ENCODE peak calls at places on chromosomes 11 and 22, in seven cellular contexts. L is GM12878, E is endothelial cell of umbilical vein, I is upper lobe of left lung, G is transverse colon, U is ovary, X is body of pancreas. C is an unnamed sample.

GRCh38 chr11:63564056-63564784 is 1.0 kb upstream of the PLAAT2 start:
- DNase-seq in X (no peak), E (no peak), U (no peak), I (no peak), G (no peak), L (peak; percentile 69), C (no peak)

GRCh38 chr11:12008790-12009616 is 577 bp upstream of the DKK3 start:
- DNase-seq in L (no peak), E (peak; percentile 69), I (peak; percentile 88), G (peak; percentile 14), U (peak; percentile 40), X (peak; percentile 22), C (peak; percentile 12)

GRCh38 chr11:62505112-62505783 is 41.4 kb downstream of the AHNAK start:
- DNase-seq in X (peak; percentile 13), U (no peak), L (no peak), I (no peak), G (peak; percentile 78), E (no peak), C (no peak)

GRCh38 chr22:49086181-49086580 is 741.5 kb downstream of the BRD1 start:
- DNase-seq in X (no peak), I (no peak), G (no peak), E (no peak), U (no peak), L (no peak), C (no peak)

GRCh38 chr22:20550851-20551744 is 43.7 kb downstream of the MED15 start:
- DNase-seq in E (peak; percentile 68), X (no peak), I (peak; percentile 58), G (no peak), L (peak; percentile 12), U (peak; percentile 64), C (no peak)

GRCh38 chr11:75273989-75274391 is 33.4 kb downstream of the TPBGL start:
- DNase-seq in I (no peak), L (no peak), G (no peak), X (no peak), U (no peak), E (no peak), C (no peak)

GRCh38 chr11:102994101-102994500 is 38.6 kb upstream of the MMP13 start:
- DNase-seq in L (no peak), E (no peak), I (no peak), U (no peak), X (no peak), G (no peak), C (no peak)

GRCh38 chr22:27873476-27873875 is 45.6 kb downstream of the PITPNB start:
- DNase-seq in G (no peak), E (no peak), X (no peak), I (no peak), U (peak; percentile 52), L (no peak), C (no peak)

GRCh38 chr22:49724030-49724892 is 103.4 kb downstream of the BRD1 start:
- DNase-seq in E (no peak), X (no peak), U (no peak), G (no peak), L (no peak), I (peak; percentile 81), C (no peak)

GRCh38 chr11:49208006-49208721 is at the start of gene FOLH1:
- DNase-seq in G (no peak), I (peak; percentile 91), L (no peak), U (peak; percentile 34), X (peak; percentile 29), E (peak; percentile 6), C (no peak)

GRCh38 chr22:20433686-20434241 is 3.9 kb downstream of the SCARF2 start:
- DNase-seq in E (no peak), G (no peak), X (no peak), U (no peak), I (no peak), L (no peak), C (no peak)

GRCh38 chr22:49937758-49938564 is 19.5 kb downstream of the CRELD2 start:
- DNase-seq in U (no peak), L (no peak), X (peak; percentile 40), E (peak; percentile 89), I (peak; percentile 86), G (no peak), C (no peak)

GRCh38 chr11:86167499-86168161 is 76.9 kb upstream of the EED start:
- DNase-seq in U (no peak), I (no peak), L (no peak), G (no peak), E (peak; percentile 41), X (no peak), C (peak; percentile 51)

GRCh38 chr11:827146-827860 is 416 bp upstream of the CRACR2B start:
- DNase-seq in G (peak; percentile 74), E (no peak), I (peak; percentile 91), U (no peak), X (peak; percentile 91), L (no peak), C (no peak)

GRCh38 chr11:79078999-79079398 is 361.8 kb downstream of the TENM4 start:
- DNase-seq in U (no peak), G (no peak), E (no peak), L (no peak), I (no peak), X (peak; percentile 52), C (no peak)

GRCh38 chr11:7513210-7514098 is at the start of gene PPFIBP2:
- DNase-seq in E (peak; percentile 63), X (peak; percentile 89), G (peak; percentile 91), U (peak; percentile 85), L (no peak), I (peak; percentile 98), C (peak; percentile 81)
- TF ChIP-seq POLR2A in E (no peak), X (peak; percentile 67), G (peak; percentile 64), U (peak; percentile 46), L (peak; percentile 84), I (peak; percentile 68), C (no peak)

GRCh38 chr22:38873469-38874411 is 1.7 kb upstream of the CBX6 start:
- DNase-seq in U (no peak), E (no peak), L (peak; percentile 59), X (no peak), I (no peak), G (no peak), C (peak; percentile 46)
- TF ChIP-seq POLR2A in U (no peak), E (no peak), L (peak; percentile 46), X (peak; percentile 7), I (no peak), G (no peak), C (no peak)

GRCh38 chr11:43947003-43947500 is 4.6 kb downstream of the C11orf96 start:
- DNase-seq in G (no peak), L (no peak), I (peak; percentile 45), X (no peak), U (peak; percentile 75), E (no peak), C (peak; percentile 46)
- TF ChIP-seq POLR2A in G (no peak), L (no peak), I (peak; percentile 8), X (no peak), U (peak; percentile 21), E (no peak), C (no peak)

DNA sequence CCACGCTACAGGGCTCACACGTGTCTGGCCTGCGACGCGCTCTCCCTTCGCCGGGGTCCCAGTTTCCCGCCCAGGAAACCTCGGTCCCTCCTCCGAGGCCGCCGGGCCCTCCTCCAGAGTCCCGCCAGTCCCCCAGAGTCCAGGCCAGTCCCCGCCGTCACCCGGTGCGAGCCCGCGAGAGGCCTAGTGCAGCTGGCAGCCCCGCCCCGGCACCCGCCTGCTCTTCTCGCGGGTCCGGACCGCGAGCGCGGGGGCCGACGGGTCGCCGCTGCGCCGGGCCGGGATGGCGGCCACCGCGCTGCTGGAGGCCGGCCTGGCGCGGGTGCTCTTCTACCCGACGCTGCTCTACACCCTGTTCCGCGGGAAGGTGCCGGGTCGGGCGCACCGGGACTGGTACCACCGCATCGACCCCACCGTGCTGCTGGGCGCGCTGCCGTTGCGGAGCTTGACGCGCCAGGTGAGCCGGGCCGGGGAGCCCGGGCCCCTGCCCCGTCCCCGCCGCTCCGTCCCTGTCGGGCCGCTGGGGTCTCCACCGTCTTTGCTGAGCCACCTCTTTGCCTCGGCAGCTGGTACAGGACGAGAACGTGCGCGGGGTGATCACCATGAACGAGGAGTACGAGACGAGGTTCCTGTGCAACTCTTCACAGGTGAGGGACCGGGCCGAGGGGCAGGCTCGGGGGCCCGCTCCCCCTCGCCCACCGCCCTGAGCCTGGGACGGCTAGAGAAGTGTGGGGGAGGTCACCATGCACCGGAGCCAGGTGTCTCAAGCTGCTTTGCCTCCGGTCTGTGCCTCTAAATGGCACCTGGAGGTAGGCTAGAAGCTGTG is at the start of gene PTPMT1:
- DNase-seq in I (peak; percentile 95), X (peak; percentile 84), U (peak; percentile 66), E (peak; percentile 63), L (no peak), G (peak; percentile 81), C (peak; percentile 88)
- TF ChIP-seq POLR2A in I (peak; percentile 82), X (peak; percentile 60), U (peak; percentile 28), E (peak; percentile 85), L (peak; percentile 95), G (peak; percentile 36), C (peak; percentile 82)

DNA sequence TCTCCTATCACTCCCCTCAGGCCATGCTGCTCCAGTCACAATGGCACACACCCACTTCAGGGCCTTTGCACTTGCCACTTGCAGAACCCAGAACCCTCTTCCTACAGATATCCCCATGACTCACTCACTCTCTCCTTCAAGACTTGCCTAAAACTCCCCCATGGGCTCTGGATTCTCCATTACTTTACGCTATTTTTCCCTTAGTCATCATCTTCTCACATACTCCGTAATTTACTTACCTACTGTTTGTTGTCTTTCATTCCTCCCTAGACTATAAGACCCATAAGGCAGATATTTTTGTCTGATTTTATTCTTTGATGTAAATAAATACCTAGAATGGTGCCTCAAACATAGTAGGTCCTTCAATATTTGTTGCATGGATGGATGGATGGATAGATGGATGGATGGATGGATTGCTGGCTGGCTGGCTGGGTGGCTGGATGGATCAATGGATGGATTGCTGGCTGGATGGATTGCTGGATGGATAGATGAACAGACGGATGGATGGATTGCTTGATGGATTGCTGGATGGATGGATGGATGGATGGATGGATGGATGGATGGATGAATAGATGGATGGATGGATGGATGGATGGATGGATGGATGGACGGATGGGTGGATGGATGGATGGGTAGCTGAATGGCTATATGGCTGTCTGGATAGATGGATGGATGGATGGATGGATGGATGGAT is 94.7 kb upstream of the NAV2 start:
- DNase-seq in X (no peak), I (no peak), L (no peak), G (no peak), U (no peak), E (no peak), C (no peak)
- TF ChIP-seq POLR2A in X (no peak), I (no peak), L (no peak), G (no peak), U (no peak), E (no peak), C (no peak)

C was measured in erythroblast.